ENCODE peak calls at places on chromosomes 11 and 22, in seven cellular contexts. L, O, M, N, J, E and R are unnamed samples.
A peak's percentile ranks its signal among the peaks of the same experiment; 100 is the strongest.

GRCh38 chr11:61949169-61950034 is 749 bp upstream of the BEST1 start:
- DNase-seq in L (no peak), O (peak; percentile 73), M (no peak), N (peak; percentile 76), J (peak; percentile 88), E (no peak), R (no peak)

GRCh38 chr22:48844096-48844675 is 983.5 kb downstream of the BRD1 start:
- DNase-seq in L (no peak), O (no peak), M (no peak), N (no peak), J (peak; percentile 43), E (no peak), R (no peak)

GRCh38 chr22:32478994-32479393 is 4.4 kb downstream of the FBXO7 start:
- DNase-seq in L (no peak), O (no peak), M (no peak), N (no peak), J (no peak), E (no peak), R (no peak)

GRCh38 chr22:48751539-48752437 is 1075.9 kb downstream of the BRD1 start:
- DNase-seq in L (no peak), O (no peak), M (no peak), N (no peak), J (no peak), E (peak; percentile 23), R (no peak)

GRCh38 chr11:27012254-27012921 is 18.5 kb downstream of the FIBIN start:
- DNase-seq in L (no peak), O (no peak), M (no peak), N (no peak), J (no peak), E (no peak), R (no peak)

GRCh38 chr11:66309475-66309874 is 7.4 kb downstream of the CD248 start:
- DNase-seq in L (no peak), O (no peak), M (no peak), N (no peak), J (no peak), E (no peak), R (no peak)

GRCh38 chr11:132977241-132977640 is 555.1 kb downstream of the OPCML start:
- DNase-seq in L (no peak), O (no peak), M (no peak), N (no peak), J (no peak), E (no peak), R (no peak)

GRCh38 chr11:117654856-117655255 is 142.2 kb downstream of the DSCAML1 start:
- DNase-seq in L (no peak), O (no peak), M (no peak), N (no peak), J (peak; percentile 40), E (no peak), R (no peak)

GRCh38 chr11:77184136-77184860 is 56.3 kb downstream of the MYO7A start:
- DNase-seq in L (no peak), O (no peak), M (no peak), N (no peak), J (peak; percentile 41), E (no peak), R (no peak)

GRCh38 chr22:30424471-30425326 is 869 bp upstream of the MTFP1 start:
- DNase-seq in L (no peak), O (no peak), M (peak; percentile 27), N (no peak), J (peak; percentile 60), E (no peak), R (no peak)

GRCh38 chr11:36196476-36197099 is 92.6 kb downstream of the COMMD9 start:
- DNase-seq in L (no peak), O (no peak), M (no peak), N (no peak), J (no peak), E (no peak), R (no peak)

GRCh38 chr22:36435516-36436415 is 45.7 kb downstream of the TXN2 start:
- DNase-seq in L (no peak), O (no peak), M (peak; percentile 70), N (no peak), J (no peak), E (peak; percentile 82), R (no peak)

GRCh38 chr11:63643205-63643604 is 28.0 kb downstream of the ATL3 start:
- DNase-seq in L (no peak), O (no peak), M (no peak), N (no peak), J (no peak), E (no peak), R (no peak)

GRCh38 chr22:32717337-32718240 is 83.9 kb upstream of the TIMP3 start:
- DNase-seq in L (no peak), O (peak; percentile 61), M (no peak), N (no peak), J (no peak), E (no peak), R (peak; percentile 26)

GRCh38 chr22:44411226-44412135 is 86.6 kb downstream of the RTL6 start:
- DNase-seq in L (no peak), O (no peak), M (no peak), N (no peak), J (peak; percentile 52), E (no peak), R (no peak)

GRCh38 chr22:41603873-41604332 is 14.3 kb upstream of the PMM1 start:
- DNase-seq in L (no peak), O (no peak), M (no peak), N (no peak), J (peak; percentile 8), E (no peak), R (no peak)

GRCh38 chr11:87081358-87081757 is 43.6 kb downstream of the TMEM135 start:
- DNase-seq in L (no peak), O (no peak), M (no peak), N (no peak), J (no peak), E (no peak), R (no peak)

GRCh38 chr11:87072787-87073186 is 35.1 kb downstream of the TMEM135 start:
- DNase-seq in L (no peak), O (no peak), M (no peak), N (no peak), J (no peak), E (no peak), R (no peak)

GRCh38 chr11:87082590-87082989 is 44.9 kb downstream of the TMEM135 start:
- DNase-seq in L (no peak), O (no peak), M (no peak), N (no peak), J (no peak), E (no peak), R (no peak)

GRCh38 chr11:87076260-87076783 is 38.6 kb downstream of the TMEM135 start:
- DNase-seq in L (no peak), O (no peak), M (no peak), N (no peak), J (no peak), E (no peak), R (no peak)

DNA sequence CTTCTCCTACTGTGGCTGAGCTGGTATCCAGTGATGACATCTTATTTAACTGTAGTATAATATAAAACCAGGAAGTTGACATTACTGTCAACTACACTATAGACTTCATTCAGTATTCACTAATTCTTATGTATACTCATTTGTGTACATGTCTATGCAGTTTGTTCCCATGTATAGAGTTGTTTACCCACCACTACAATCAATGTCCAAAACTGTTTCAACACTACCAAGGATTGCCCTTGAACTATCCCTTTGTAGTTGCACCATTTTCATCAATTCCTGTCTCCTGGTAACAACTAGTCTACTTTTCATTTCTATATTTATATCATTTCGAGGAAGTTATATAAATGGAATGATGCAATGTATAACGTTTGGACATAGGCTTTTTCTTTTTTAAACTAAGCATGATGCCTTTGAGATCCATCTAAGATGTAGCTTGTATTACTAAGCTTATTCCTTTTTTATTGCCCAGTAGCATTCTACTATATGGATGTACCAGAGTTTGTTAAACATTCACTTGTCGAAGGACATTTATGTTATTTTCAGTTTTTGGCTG is 39.2 kb downstream of the TMEM135 start:
- DNase-seq in L (no peak), O (no peak), M (no peak), N (no peak), J (no peak), E (no peak), R (no peak)
- H3K27ac ChIP-seq in L (no peak overlapping the region), O (no peak overlapping the region), M (no peak overlapping the region), N (no peak overlapping the region), J (no peak overlapping the region), E (no peak overlapping the region), R (no peak overlapping the region)

GRCh38 chr11:116640641-116641402 is 132.0 kb downstream of the BUD13 start:
- DNase-seq in L (no peak), O (no peak), M (no peak), N (no peak), J (no peak), E (no peak), R (no peak)

GRCh38 chr11:116642902-116643301 is 129.9 kb downstream of the BUD13 start:
- DNase-seq in L (no peak), O (no peak), M (no peak), N (no peak), J (no peak), E (no peak), R (no peak)

GRCh38 chr11:116643521-116643920 is 129.3 kb downstream of the BUD13 start:
- DNase-seq in L (no peak), O (peak; percentile 9), M (no peak), N (no peak), J (no peak), E (no peak), R (no peak)

GRCh38 chr11:116642481-116642880 is 130.3 kb downstream of the BUD13 start:
- DNase-seq in L (no peak), O (no peak), M (no peak), N (no peak), J (no peak), E (no peak), R (no peak)

DNA sequence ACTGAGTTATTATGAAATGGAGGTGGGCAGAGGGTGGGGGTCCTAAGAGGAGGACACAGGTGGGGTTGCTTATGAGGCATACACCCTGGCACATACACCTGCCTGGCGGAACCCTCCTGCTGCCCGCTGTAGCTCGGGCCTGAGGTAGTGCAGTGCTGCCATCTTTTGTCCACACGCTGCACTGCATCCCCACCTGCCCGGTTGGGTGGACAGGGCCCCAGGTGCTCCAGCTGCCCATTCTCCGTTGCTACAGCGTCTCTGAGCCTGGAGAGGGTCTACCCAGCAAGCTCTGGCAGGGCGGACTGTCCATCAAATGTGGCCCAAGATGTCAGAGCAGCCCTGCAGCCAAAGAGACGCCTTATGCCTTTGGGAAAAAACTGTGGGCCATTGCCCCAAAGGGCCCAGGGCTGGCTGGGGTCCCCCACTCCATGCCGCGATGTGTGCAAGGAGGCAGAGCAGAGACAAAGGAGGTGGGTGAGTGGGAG is 131.2 kb downstream of the BUD13 start:
- DNase-seq in L (peak; percentile 17), O (peak; percentile 25), M (peak; percentile 29), N (no peak), J (peak; percentile 75), E (peak; percentile 52), R (no peak)
- TF ChIP-seq CTCF in L (peak; percentile 97), O (peak; percentile 47), M (peak; percentile 79), N (peak; percentile 12), J (peak; percentile 58), E (peak; percentile 44), R (peak; percentile 79)

GRCh38 chr11:43986881-43987280 is 44.4 kb downstream of the C11orf96 start:
- DNase-seq in L (no peak), O (no peak), M (no peak), N (no peak), J (no peak), E (no peak), R (no peak)
- H3K27ac ChIP-seq in L (no peak overlapping the region), O (peak overlapping the region; percentile 67), M (no peak overlapping the region), N (peak overlapping the region; percentile 71), J (peak overlapping the region; percentile 86), E (peak overlapping the region; percentile 78), R (no peak overlapping the region)

DNA sequence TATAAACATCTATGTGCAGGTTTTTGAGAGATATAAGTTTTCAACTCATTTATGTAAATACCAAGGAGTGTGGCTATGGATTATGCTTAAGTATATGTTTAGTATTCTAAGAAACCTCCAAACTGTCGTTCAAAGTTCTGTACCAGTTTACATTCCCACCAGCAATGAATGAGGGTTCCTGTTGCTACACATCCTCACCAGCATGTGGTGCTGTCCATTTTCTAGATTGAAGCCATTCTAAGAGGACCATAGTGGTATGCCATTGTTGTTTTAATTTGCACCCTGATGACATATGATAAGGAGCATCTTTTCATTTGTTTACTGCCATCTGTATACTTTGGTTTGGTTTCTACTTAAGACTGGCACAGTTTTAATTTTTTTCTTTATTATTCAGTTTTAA is 2097.9 kb downstream of the LRRC4C start:
- DNase-seq in L (no peak), O (no peak), M (no peak), N (no peak), J (no peak), E (no peak), R (no peak)
- TF ChIP-seq CTCF in L (no peak), O (no peak), M (no peak), N (no peak), J (no peak), E (no peak), R (no peak)